ENCODE peak calls at places on chromosome 9, in five cellular contexts. One of them, this sample, is unnamed.

GRCh38 chr9:96619491-96620154 is at the start of gene CDC14B:
- DNase-seq in neuronal stem cell: peak
- DNase-seq in OCI-LY7: no peak
- DNase-seq in CD8-positive, alpha-beta memory T cell: peak
- DNase-seq in endodermal cell: peak
- DNase-seq in this sample: no peak

GRCh38 chr9:37010976-37011375 is 23.1 kb downstream of the PAX5 start:
- DNase-seq in neuronal stem cell: no peak
- DNase-seq in OCI-LY7: no peak
- DNase-seq in CD8-positive, alpha-beta memory T cell: no peak
- DNase-seq in endodermal cell: no peak
- DNase-seq in this sample: no peak

GRCh38 chr9:2418619-2419018 is 203.0 kb upstream of the VLDLR start:
- DNase-seq in neuronal stem cell: no peak
- DNase-seq in OCI-LY7: no peak
- DNase-seq in CD8-positive, alpha-beta memory T cell: no peak
- DNase-seq in endodermal cell: peak
- DNase-seq in this sample: no peak

GRCh38 chr9:136964833-136965422 is 12.4 kb upstream of the PTGDS start:
- DNase-seq in neuronal stem cell: no peak
- DNase-seq in OCI-LY7: no peak
- DNase-seq in CD8-positive, alpha-beta memory T cell: no peak
- DNase-seq in endodermal cell: no peak
- DNase-seq in this sample: no peak

GRCh38 chr9:21465859-21466518 is 16.1 kb downstream of the IFNE start:
- DNase-seq in neuronal stem cell: peak
- DNase-seq in OCI-LY7: peak
- DNase-seq in CD8-positive, alpha-beta memory T cell: peak
- DNase-seq in endodermal cell: no peak
- DNase-seq in this sample: peak

GRCh38 chr9:99178912-99179872 is 42.5 kb downstream of the ALG2 start:
- DNase-seq in neuronal stem cell: no peak
- DNase-seq in OCI-LY7: no peak
- DNase-seq in CD8-positive, alpha-beta memory T cell: no peak
- DNase-seq in endodermal cell: no peak
- DNase-seq in this sample: no peak

GRCh38 chr9:5450360-5451051 is at the start of gene CD274:
- DNase-seq in neuronal stem cell: peak
- DNase-seq in OCI-LY7: peak
- DNase-seq in CD8-positive, alpha-beta memory T cell: peak
- DNase-seq in endodermal cell: peak
- DNase-seq in this sample: peak

GRCh38 chr9:117662651-117663050 is 41.6 kb upstream of the TLR4 start:
- DNase-seq in neuronal stem cell: no peak
- DNase-seq in OCI-LY7: no peak
- DNase-seq in CD8-positive, alpha-beta memory T cell: no peak
- DNase-seq in endodermal cell: no peak
- DNase-seq in this sample: no peak

GRCh38 chr9:107260437-107261081 is 22.5 kb upstream of the RAD23B start:
- DNase-seq in neuronal stem cell: peak
- DNase-seq in OCI-LY7: peak
- DNase-seq in CD8-positive, alpha-beta memory T cell: no peak
- DNase-seq in endodermal cell: no peak
- DNase-seq in this sample: no peak

GRCh38 chr9:114616684-114617520 is 5.8 kb downstream of the TMEM268 start:
- DNase-seq in neuronal stem cell: no peak
- DNase-seq in OCI-LY7: peak
- DNase-seq in CD8-positive, alpha-beta memory T cell: no peak
- DNase-seq in endodermal cell: no peak
- DNase-seq in this sample: peak

GRCh38 chr9:36962721-36963120 is 71.3 kb downstream of the PAX5 start:
- DNase-seq in neuronal stem cell: no peak
- DNase-seq in OCI-LY7: no peak
- DNase-seq in CD8-positive, alpha-beta memory T cell: no peak
- DNase-seq in endodermal cell: no peak
- DNase-seq in this sample: no peak

GRCh38 chr9:12956261-12956660 is 181.4 kb downstream of the LURAP1L start:
- DNase-seq in neuronal stem cell: no peak
- DNase-seq in OCI-LY7: no peak
- DNase-seq in CD8-positive, alpha-beta memory T cell: no peak
- DNase-seq in endodermal cell: no peak
- DNase-seq in this sample: no peak

GRCh38 chr9:134913041-134913712 is 4.5 kb downstream of the FCN1 start:
- DNase-seq in neuronal stem cell: no peak
- DNase-seq in OCI-LY7: no peak
- DNase-seq in CD8-positive, alpha-beta memory T cell: no peak
- DNase-seq in endodermal cell: no peak
- DNase-seq in this sample: no peak

GRCh38 chr9:128705051-128705965 is 3.0 kb downstream of the PKN3 start:
- DNase-seq in neuronal stem cell: no peak
- DNase-seq in OCI-LY7: no peak
- DNase-seq in CD8-positive, alpha-beta memory T cell: no peak
- DNase-seq in endodermal cell: peak
- DNase-seq in this sample: no peak

GRCh38 chr9:92535940-92536850 is at the start of gene ECM2:
- DNase-seq in neuronal stem cell: no peak
- DNase-seq in OCI-LY7: no peak
- DNase-seq in CD8-positive, alpha-beta memory T cell: no peak
- DNase-seq in endodermal cell: no peak
- DNase-seq in this sample: no peak
- H3K4me3 ChIP-seq in neuronal stem cell: no peak
- H3K4me3 ChIP-seq in OCI-LY7: no peak
- H3K4me3 ChIP-seq in CD8-positive, alpha-beta memory T cell: no peak
- H3K4me3 ChIP-seq in endodermal cell: peak
- H3K4me3 ChIP-seq in this sample: no peak

GRCh38 chr9:93183663-93184438 is at the start of gene WNK2:
- DNase-seq in neuronal stem cell: peak
- DNase-seq in OCI-LY7: peak
- DNase-seq in CD8-positive, alpha-beta memory T cell: peak
- DNase-seq in endodermal cell: peak
- DNase-seq in this sample: no peak
- H3K27ac ChIP-seq in neuronal stem cell: no peak
- H3K27ac ChIP-seq in OCI-LY7: no peak
- H3K27ac ChIP-seq in CD8-positive, alpha-beta memory T cell: no peak
- H3K27ac ChIP-seq in endodermal cell: no peak
- H3K27ac ChIP-seq in this sample: no peak

GRCh38 chr9:101232405-101232977 is 152.3 kb downstream of the BAAT start:
- DNase-seq in neuronal stem cell: no peak
- DNase-seq in OCI-LY7: no peak
- DNase-seq in CD8-positive, alpha-beta memory T cell: no peak
- DNase-seq in endodermal cell: no peak
- DNase-seq in this sample: no peak
- H3K4me3 ChIP-seq in neuronal stem cell: no peak
- H3K4me3 ChIP-seq in OCI-LY7: no peak
- H3K4me3 ChIP-seq in CD8-positive, alpha-beta memory T cell: no peak
- H3K4me3 ChIP-seq in endodermal cell: no peak
- H3K4me3 ChIP-seq in this sample: no peak

GRCh38 chr9:120708526-120709224 is 5.6 kb downstream of the MEGF9 start:
- DNase-seq in neuronal stem cell: no peak
- DNase-seq in OCI-LY7: no peak
- DNase-seq in CD8-positive, alpha-beta memory T cell: no peak
- DNase-seq in endodermal cell: no peak
- DNase-seq in this sample: no peak
- H3K27ac ChIP-seq in neuronal stem cell: no peak
- H3K27ac ChIP-seq in OCI-LY7: no peak
- H3K27ac ChIP-seq in CD8-positive, alpha-beta memory T cell: no peak
- H3K27ac ChIP-seq in endodermal cell: no peak
- H3K27ac ChIP-seq in this sample: peak

DNA sequence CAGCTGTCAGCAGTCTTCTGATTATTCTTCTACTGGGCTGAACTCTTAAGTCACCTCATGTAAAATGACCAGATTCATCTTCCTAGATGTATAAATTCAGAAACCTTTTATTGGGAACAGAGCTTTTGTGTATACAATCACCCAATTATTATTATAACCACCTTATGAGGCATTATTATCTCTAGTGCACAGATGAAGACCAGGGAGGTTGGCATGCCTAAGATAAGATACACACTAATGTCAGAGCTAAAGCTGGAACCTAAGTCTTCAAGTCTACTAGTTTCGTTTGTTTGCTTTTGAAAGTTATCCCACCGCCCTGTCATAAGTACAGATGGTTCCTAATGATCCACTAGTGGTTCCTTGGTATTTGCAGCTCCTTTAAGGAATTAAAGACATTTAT is 14.1 kb downstream of the NDUFA8 start:
- DNase-seq in neuronal stem cell: no peak
- DNase-seq in OCI-LY7: no peak
- DNase-seq in CD8-positive, alpha-beta memory T cell: no peak
- DNase-seq in endodermal cell: no peak
- DNase-seq in this sample: no peak
- H3K4me3 ChIP-seq in neuronal stem cell: no peak
- H3K4me3 ChIP-seq in OCI-LY7: no peak
- H3K4me3 ChIP-seq in CD8-positive, alpha-beta memory T cell: no peak
- H3K4me3 ChIP-seq in endodermal cell: no peak
- H3K4me3 ChIP-seq in this sample: no peak

GRCh38 chr9:79489241-79490000 is 82.3 kb upstream of the TLE4 start:
- DNase-seq in neuronal stem cell: no peak
- DNase-seq in OCI-LY7: no peak
- DNase-seq in CD8-positive, alpha-beta memory T cell: no peak
- DNase-seq in endodermal cell: no peak
- DNase-seq in this sample: no peak
- H3K27ac ChIP-seq in neuronal stem cell: no peak
- H3K27ac ChIP-seq in OCI-LY7: no peak
- H3K27ac ChIP-seq in CD8-positive, alpha-beta memory T cell: no peak
- H3K27ac ChIP-seq in endodermal cell: no peak
- H3K27ac ChIP-seq in this sample: no peak

DNA sequence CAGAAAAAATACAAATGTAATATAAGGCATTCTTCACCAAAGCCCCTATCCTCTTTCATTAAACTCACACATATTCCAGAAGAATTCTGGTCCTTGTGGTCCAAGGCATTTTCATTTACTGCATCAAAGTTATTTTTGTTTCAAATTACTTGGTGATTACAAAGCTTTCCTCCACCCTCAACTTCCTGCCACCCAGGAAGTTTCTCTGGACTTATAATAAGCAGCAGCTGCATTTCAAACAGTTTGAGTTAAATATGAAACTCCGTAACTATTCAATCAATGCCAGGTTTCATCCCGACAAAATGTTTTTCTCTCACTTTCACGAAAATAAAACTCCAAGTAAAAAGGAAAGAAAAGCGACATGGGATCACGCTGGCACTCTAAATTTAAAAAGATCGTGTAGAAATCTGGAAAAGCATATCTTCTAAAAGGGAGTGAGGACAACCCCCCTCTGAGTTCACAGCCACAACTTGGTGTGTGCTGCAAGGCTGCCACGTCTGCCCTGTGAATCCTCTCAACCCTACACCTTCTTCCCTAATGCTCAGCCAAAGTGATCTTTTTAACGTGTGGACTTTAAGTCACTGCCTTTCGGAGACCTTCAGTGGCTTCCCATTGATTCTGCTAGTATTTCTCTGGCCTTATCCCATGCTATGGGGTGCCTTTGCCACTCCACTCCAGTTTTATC is 90.9 kb upstream of the CER1 start:
- DNase-seq in neuronal stem cell: no peak
- DNase-seq in OCI-LY7: no peak
- DNase-seq in CD8-positive, alpha-beta memory T cell: no peak
- DNase-seq in endodermal cell: no peak
- DNase-seq in this sample: no peak
- H3K4me3 ChIP-seq in neuronal stem cell: no peak
- H3K4me3 ChIP-seq in OCI-LY7: no peak
- H3K4me3 ChIP-seq in CD8-positive, alpha-beta memory T cell: no peak
- H3K4me3 ChIP-seq in endodermal cell: no peak
- H3K4me3 ChIP-seq in this sample: no peak

DNA sequence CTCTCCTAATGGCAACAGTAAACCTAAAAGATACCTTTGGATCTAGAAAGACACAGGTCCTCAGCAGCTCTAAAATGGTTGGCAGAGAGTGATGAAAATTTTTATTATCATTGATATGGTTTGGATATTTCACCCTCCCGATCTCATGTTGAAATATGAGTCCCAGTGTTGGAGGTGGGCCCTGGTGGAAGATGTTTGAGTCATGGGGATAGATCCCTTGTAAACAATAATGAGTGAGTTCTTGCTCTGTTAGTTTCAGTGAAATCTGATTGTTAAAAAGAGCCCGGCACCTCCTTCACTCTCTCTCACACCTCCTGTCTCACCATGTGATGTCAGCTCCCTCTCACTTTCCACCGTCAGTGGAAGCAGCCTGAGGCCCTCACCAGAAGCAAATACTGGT is 117.7 kb downstream of the FRMD3 start:
- DNase-seq in neuronal stem cell: no peak
- DNase-seq in OCI-LY7: no peak
- DNase-seq in CD8-positive, alpha-beta memory T cell: no peak
- DNase-seq in endodermal cell: no peak
- DNase-seq in this sample: no peak
- H3K27ac ChIP-seq in neuronal stem cell: no peak
- H3K27ac ChIP-seq in OCI-LY7: no peak
- H3K27ac ChIP-seq in CD8-positive, alpha-beta memory T cell: no peak
- H3K27ac ChIP-seq in endodermal cell: no peak
- H3K27ac ChIP-seq in this sample: no peak

GRCh38 chr9:113463418-113464285 is at the start of gene RGS3:
- DNase-seq in neuronal stem cell: peak
- DNase-seq in OCI-LY7: no peak
- DNase-seq in CD8-positive, alpha-beta memory T cell: no peak
- DNase-seq in endodermal cell: peak
- DNase-seq in this sample: peak
- H3K4me3 ChIP-seq in neuronal stem cell: no peak
- H3K4me3 ChIP-seq in OCI-LY7: no peak
- H3K4me3 ChIP-seq in CD8-positive, alpha-beta memory T cell: no peak
- H3K4me3 ChIP-seq in endodermal cell: peak
- H3K4me3 ChIP-seq in this sample: no peak